ENCODE peak calls at places on chromosomes 5 and 9, in five cellular contexts. H is pancreas, F is prostate gland, O is left ventricle myocardium inferior, Y is fibroblast of lung. Q is an unnamed sample.

GRCh38 chr9:105291938-105292337 is 47.5 kb downstream of the SLC44A1 start:
- DNase-seq in H (no peak), F (no peak), O (no peak), Y (no peak), Q (no peak)

GRCh38 chr5:132076983-132077382 is 3.4 kb downstream of the CSF2 start:
- DNase-seq in H (peak; percentile 49), F (no peak), O (no peak), Y (no peak), Q (no peak)

GRCh38 chr9:75239176-75239575 is 150.9 kb downstream of the OSTF1 start:
- DNase-seq in H (no peak), F (no peak), O (no peak), Y (peak; percentile 8), Q (no peak)

GRCh38 chr5:102922839-102923477 is 167.9 kb downstream of the PAM start:
- DNase-seq in H (no peak), F (no peak), O (no peak), Y (no peak), Q (no peak)

GRCh38 chr5:66891184-66891925 is 295.2 kb downstream of the MAST4 start:
- DNase-seq in H (no peak), F (peak; percentile 36), O (no peak), Y (peak; percentile 18), Q (no peak)

GRCh38 chr5:45623855-45624254 is 72.3 kb downstream of the HCN1 start:
- DNase-seq in H (no peak), F (no peak), O (no peak), Y (no peak), Q (no peak)

GRCh38 chr5:127562252-127562651 is 44.8 kb downstream of the PRRC1 start:
- DNase-seq in H (no peak), F (no peak), O (no peak), Y (peak; percentile 12), Q (no peak)

GRCh38 chr9:115952667-115953316 is 200.8 kb upstream of the PAPPA start:
- DNase-seq in H (no peak), F (no peak), O (no peak), Y (peak; percentile 82), Q (no peak)

GRCh38 chr5:120738568-120738967 is 274.5 kb downstream of the PRR16 start:
- DNase-seq in H (no peak), F (no peak), O (no peak), Y (no peak), Q (no peak)

GRCh38 chr5:96016216-96016615 is 54.6 kb upstream of the ELL2 start:
- DNase-seq in H (no peak), F (no peak), O (no peak), Y (no peak), Q (no peak)

GRCh38 chr5:113114559-113114958 is 138.0 kb downstream of the DCP2 start:
- DNase-seq in H (no peak), F (no peak), O (no peak), Y (no peak), Q (no peak)

GRCh38 chr5:139847790-139848507 is 52.3 kb downstream of the PSD2 start:
- DNase-seq in H (peak; percentile 83), F (no peak), O (peak; percentile 56), Y (peak; percentile 40), Q (peak; percentile 69)

GRCh38 chr5:63697811-63698210 is 264.4 kb downstream of the HTR1A start:
- DNase-seq in H (no peak), F (no peak), O (no peak), Y (no peak), Q (no peak)

GRCh38 chr5:179285236-179285635 is 60.0 kb downstream of the ADAMTS2 start:
- DNase-seq in H (no peak), F (no peak), O (peak; percentile 80), Y (no peak), Q (no peak)

GRCh38 chr5:35938518-35939227 is at the start of gene CAPSL:
- DNase-seq in H (no peak), F (peak; percentile 67), O (no peak), Y (peak; percentile 69), Q (no peak)

GRCh38 chr5:135069016-135069770 is 35.2 kb upstream of the PITX1 start:
- DNase-seq in H (peak; percentile 17), F (no peak), O (no peak), Y (no peak), Q (no peak)

GRCh38 chr9:125746774-125747052 is 460 bp upstream of the PBX3 start:
- DNase-seq in H (no peak), F (no peak), O (no peak), Y (no peak), Q (no peak)

GRCh38 chr5:15786884-15787283 is 286.9 kb downstream of the FBXL7 start:
- DNase-seq in H (no peak), F (no peak), O (peak; percentile 28), Y (no peak), Q (no peak)

GRCh38 chr9:8611153-8611552 is 811.6 kb upstream of the DMAC1 start:
- DNase-seq in H (no peak), F (no peak), O (no peak), Y (no peak), Q (no peak)

GRCh38 chr9:8616419-8616818 is 816.8 kb upstream of the DMAC1 start:
- DNase-seq in H (no peak), F (no peak), O (no peak), Y (peak; percentile 62), Q (no peak)

GRCh38 chr9:8610256-8610655 is 810.7 kb upstream of the DMAC1 start:
- DNase-seq in H (no peak), F (no peak), O (no peak), Y (no peak), Q (no peak)

DNA sequence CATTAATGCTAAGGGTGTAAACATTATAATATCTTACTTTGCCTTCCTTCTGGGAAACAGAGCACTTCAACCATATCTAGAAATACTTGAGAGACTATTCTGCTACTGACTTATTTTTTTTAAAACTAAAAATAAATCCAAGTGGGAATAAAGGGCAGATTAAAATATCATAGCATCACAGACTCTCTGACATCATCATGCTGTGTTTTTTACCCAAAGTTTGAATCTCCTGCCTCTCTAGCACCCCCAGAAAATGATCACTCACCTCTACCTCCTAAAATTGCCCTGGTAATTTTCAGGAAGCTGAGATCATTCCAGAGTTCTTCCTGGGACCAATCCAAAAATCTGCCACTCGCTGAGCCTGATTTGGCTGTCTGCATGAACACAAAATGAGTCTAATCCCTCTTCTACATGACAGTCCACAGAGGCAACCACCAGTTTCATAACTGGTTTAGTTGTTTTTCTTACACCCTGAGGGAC is 813.8 kb upstream of the DMAC1 start:
- DNase-seq in H (no peak), F (no peak), O (no peak), Y (peak; percentile 15), Q (no peak)
- H3K4me1 ChIP-seq in H (no peaks in the 10 kb centered on the region), F (no peaks in the 10 kb centered on the region), O (peaks cover 21% of the 10 kb centered on the region), Y (no peaks in the 10 kb centered on the region), Q (no peaks in the 10 kb centered on the region)

DNA sequence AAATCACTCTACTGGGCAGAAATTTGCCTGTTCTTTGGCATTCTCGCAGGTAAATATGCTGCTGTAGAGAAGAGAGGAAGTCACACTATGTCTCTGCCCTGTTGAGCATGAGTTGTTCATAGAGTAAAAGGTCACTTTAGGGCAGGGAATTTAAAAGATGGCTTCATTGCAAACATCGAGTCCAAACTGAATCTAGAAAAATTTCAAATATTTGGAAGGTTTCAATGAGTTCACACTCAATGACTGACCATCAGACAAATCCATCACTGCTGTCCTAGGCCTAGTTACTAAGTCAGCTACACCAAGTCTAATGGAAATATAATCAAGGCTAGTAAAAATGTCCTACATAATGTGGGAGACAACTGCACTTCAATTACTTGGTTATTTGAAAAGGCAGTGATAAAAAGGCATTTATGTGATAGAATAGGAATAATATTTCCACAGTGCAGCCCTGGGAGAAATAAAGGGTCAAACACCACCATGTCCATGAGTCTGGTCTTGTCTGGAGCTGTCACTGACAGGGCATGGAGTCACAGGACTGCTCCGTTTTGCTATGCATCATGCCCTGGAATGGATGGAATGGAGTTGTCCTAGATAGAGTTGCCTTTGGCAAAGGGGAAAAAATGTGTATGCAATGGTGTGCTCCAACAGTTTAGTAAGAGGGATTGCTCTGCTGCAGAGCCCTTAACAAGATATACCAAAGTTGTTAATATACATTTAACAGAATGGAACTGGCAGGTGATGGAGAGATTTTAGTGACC is 218.5 kb upstream of the DAPK1 start:
- DNase-seq in H (no peak), F (no peak), O (no peak), Y (peak; percentile 63), Q (no peak)
- H3K27ac ChIP-seq in H (no peak overlapping the region), F (no peak overlapping the region), O (no peak overlapping the region), Y (no peak overlapping the region), Q (no peak overlapping the region)

GRCh38 chr9:113583511-113584470 is 120.3 kb downstream of the RGS3 start:
- DNase-seq in H (peak; percentile 67), F (no peak), O (peak; percentile 13), Y (no peak), Q (no peak)

GRCh38 chr9:113580954-113581311 is 117.4 kb downstream of the RGS3 start:
- DNase-seq in H (no peak), F (no peak), O (no peak), Y (no peak), Q (no peak)

GRCh38 chr9:113580041-113580953 is 116.8 kb downstream of the RGS3 start:
- DNase-seq in H (peak; percentile 93), F (peak; percentile 96), O (peak; percentile 80), Y (peak; percentile 51), Q (peak; percentile 21)

GRCh38 chr9:113582698-113583200 is 119.2 kb downstream of the RGS3 start:
- DNase-seq in H (no peak), F (no peak), O (no peak), Y (no peak), Q (no peak)

DNA sequence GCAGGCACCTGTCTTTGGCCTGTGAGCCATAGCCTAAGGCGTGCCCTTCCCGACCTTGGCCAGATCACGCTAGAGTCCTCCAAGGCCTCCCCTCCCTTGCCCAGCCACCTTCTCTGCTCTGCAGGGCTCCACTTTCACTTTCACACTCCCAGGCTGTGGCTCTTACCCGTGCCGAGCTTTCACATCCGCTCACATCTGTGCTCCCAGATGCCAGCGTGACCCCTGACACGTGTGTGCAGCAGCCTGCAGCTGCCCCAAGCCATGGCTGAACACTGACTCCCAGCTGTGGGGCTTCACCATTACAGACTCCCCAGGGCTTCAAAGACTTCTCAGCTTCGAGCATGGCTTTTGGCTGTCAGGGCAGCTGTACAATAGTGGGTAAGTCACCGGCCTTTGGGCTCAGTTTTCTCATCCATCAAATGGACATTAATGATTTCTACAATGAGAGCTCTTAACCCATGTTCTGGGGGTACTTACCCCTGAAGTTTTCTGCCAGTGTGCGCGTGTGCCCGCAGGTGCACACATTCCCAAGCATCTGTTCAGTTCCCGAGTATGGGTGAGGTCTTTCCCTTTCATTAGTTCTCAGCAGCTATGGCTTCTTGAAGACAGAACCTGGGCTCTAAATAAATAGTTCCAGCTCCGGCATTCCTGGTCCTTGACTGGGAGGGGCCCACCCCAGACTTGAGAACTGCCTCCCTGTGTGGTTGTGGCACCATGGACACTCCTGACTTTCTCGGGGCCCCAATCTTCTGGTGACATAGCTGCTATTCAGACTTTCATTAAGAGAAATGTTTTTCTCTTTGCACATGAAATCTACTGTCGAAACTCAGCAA is 118.6 kb downstream of the RGS3 start:
- DNase-seq in H (peak; percentile 82), F (peak; percentile 48), O (peak; percentile 75), Y (no peak), Q (peak; percentile 77)
- H3K4me1 ChIP-seq in H (peaks cover 41% of the 10 kb centered on the region), F (peaks cover 36% of the 10 kb centered on the region), O (peaks cover 95% of the 10 kb centered on the region), Y (peaks cover 40% of the 10 kb centered on the region), Q (peaks cover 49% of the 10 kb centered on the region)

GRCh38 chr5:151080620-151081425 is at the start of gene TNIP1:
- DNase-seq in H (peak; percentile 97), F (peak; percentile 95), O (peak; percentile 97), Y (peak; percentile 88), Q (peak; percentile 89)

GRCh38 chr5:151084363-151084762 is 3.5 kb upstream of the TNIP1 start:
- DNase-seq in H (no peak), F (no peak), O (no peak), Y (no peak), Q (no peak)

GRCh38 chr5:151081426-151082273 is 816 bp upstream of the TNIP1 start:
- DNase-seq in H (no peak), F (no peak), O (no peak), Y (no peak), Q (no peak)

GRCh38 chr5:151082274-151082902 is 1.6 kb upstream of the TNIP1 start:
- DNase-seq in H (no peak), F (no peak), O (no peak), Y (no peak), Q (no peak)

GRCh38 chr5:151082976-151083651 is 2.3 kb upstream of the TNIP1 start:
- DNase-seq in H (no peak), F (no peak), O (no peak), Y (peak; percentile 49), Q (no peak)
- H3K27ac ChIP-seq in H (peak overlapping the region; percentile 99), F (no peak overlapping the region), O (peak overlapping the region; percentile 99), Y (no peak overlapping the region), Q (no peak overlapping the region)